ENCODE peak calls at places on chromosomes 11 and 22, in five cellular contexts. D, O, V, K and F are unnamed samples.

GRCh38 chr22:27238935-27239510 is 562.5 kb downstream of the MN1 start:
- DNase-seq in O (no peak), D (no peak), V (no peak), K (no peak), F (no peak)

GRCh38 chr11:113806403-113806802 is 26.8 kb downstream of the CLDN25 start:
- DNase-seq in O (no peak), V (peak), K (peak), D (no peak), F (no peak)

GRCh38 chr11:78823588-78823987 is 248.9 kb upstream of the NARS2 start:
- DNase-seq in D (no peak), K (no peak), V (no peak), O (no peak), F (no peak)

GRCh38 chr22:46653596-46653995 is 33.4 kb downstream of the GRAMD4 start:
- DNase-seq in V (peak), O (no peak), D (peak), K (peak), F (no peak)

GRCh38 chr22:46056169-46057041 is 79.4 kb upstream of the WNT7B start:
- DNase-seq in V (no peak), O (no peak), D (peak), K (peak), F (peak)

GRCh38 chr22:31917227-31917921 is 27.0 kb upstream of the YWHAH start:
- DNase-seq in K (peak), O (no peak), V (peak), D (peak), F (no peak)

GRCh38 chr11:41498726-41499125 is 39.3 kb upstream of the LRRC4C start:
- DNase-seq in K (no peak), V (peak), D (no peak), O (no peak), F (no peak)

GRCh38 chr11:33701302-33701701 is 676 bp upstream of the C11orf91 start:
- DNase-seq in D (no peak), V (peak), K (no peak), O (no peak), F (no peak)

GRCh38 chr11:110121204-110121603 is 28.0 kb downstream of the ZC3H12C start:
- DNase-seq in D (no peak), K (no peak), O (no peak), V (no peak), F (no peak)

GRCh38 chr11:117703209-117703608 is 93.8 kb downstream of the DSCAML1 start:
- DNase-seq in K (no peak), D (no peak), V (no peak), O (no peak), F (no peak)

GRCh38 chr11:34644669-34645406 is 23.9 kb downstream of the EHF start:
- DNase-seq in K (no peak), V (no peak), D (no peak), O (no peak), F (no peak)

GRCh38 chr11:34773826-34774225 is 142.4 kb downstream of the APIP start:
- DNase-seq in O (no peak), D (no peak), K (no peak), V (no peak), F (no peak)

GRCh38 chr22:33110562-33111163 is 52.5 kb upstream of the SYN3 start:
- DNase-seq in V (no peak), K (no peak), D (no peak), O (no peak), F (no peak)

GRCh38 chr22:45649809-45650208 is 21.8 kb upstream of the ATXN10 start:
- DNase-seq in D (no peak), K (no peak), V (no peak), O (no peak), F (peak)

GRCh38 chr11:120197977-120198376 is 12.9 kb upstream of the OAF start:
- DNase-seq in V (no peak), D (no peak), K (no peak), O (no peak), F (no peak)

GRCh38 chr11:126584028-126584427 is 228.5 kb downstream of the ST3GAL4 start:
- DNase-seq in O (no peak), K (no peak), D (no peak), V (no peak), F (peak)

GRCh38 chr11:44065161-44065571 is 904 bp upstream of the ACCS start:
- DNase-seq in K (no peak), D (no peak), V (no peak), O (no peak), F (no peak)

GRCh38 chr11:44068180-44068579 is 2.1 kb downstream of the ACCS start:
- DNase-seq in V (no peak), K (no peak), O (no peak), D (no peak), F (no peak)

GRCh38 chr11:44066732-44067131 is 662 bp downstream of the ACCS start:
- DNase-seq in V (peak), K (peak), D (peak), O (no peak), F (no peak)

GRCh38 chr11:44067266-44067665 is 1.2 kb downstream of the ACCS start:
- DNase-seq in K (no peak), D (no peak), O (no peak), V (peak), F (no peak)

DNA sequence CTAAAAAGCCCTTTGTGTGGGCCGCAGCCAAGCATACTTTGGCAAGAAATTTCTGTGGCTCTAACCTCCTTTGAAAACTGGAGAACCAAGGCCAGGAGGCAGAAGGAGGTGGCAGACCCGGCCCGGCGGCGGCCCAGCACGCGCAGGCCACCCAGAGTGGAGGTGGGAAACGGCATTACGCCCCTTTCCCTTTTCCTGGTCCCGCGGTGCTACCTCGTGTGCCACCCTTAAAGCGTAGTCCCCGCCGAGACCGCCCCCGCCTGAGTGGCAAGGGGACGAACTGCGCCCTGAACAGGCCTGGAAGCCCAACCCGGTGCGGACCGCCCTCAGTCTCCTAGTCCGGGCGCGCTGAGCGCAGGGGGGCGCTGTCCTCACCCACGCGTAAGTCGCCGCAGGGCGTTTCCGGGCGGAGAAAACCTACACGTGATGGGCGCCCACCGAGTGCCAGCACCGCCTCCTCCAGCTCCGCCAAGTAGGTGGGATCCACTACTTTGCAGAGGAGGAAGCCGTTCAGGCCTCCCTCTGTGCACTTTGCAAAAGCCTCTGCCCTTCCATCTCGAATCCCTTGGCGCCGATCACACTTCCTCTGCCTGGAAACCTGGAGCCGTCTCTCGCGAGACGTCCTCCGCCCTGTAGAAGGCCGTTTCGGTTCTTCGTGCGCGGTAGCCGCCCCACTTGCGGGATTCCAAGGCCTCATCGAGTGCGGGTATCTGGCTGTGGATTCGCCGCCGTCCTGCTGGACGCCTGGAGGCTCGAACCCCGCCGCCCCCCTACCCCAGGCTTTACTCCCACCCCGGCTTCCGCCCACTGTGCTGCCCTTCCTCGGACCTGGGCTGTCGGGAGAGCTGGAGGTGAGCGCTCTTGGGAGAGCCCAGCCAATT is at the start of gene ACCS:
- DNase-seq in V (peak), K (peak), O (peak), D (peak), F (peak)
- TF ChIP-seq POLR2A in V (peak), K (peak), O (no peak), D (peak), F (peak)

GRCh38 chr11:15940462-15941205 is 415.7 kb downstream of the SOX6 start:
- DNase-seq in K (no peak), D (no peak), O (no peak), V (no peak), F (no peak)
- H3K4me3 ChIP-seq in K (no peak), D (no peak), O (no peak), V (no peak), F (no peak)

GRCh38 chr11:12745787-12746186 is 71.6 kb downstream of the TEAD1 start:
- DNase-seq in V (no peak), D (no peak), K (no peak), O (no peak), F (no peak)

GRCh38 chr11:12746593-12747097 is 72.4 kb downstream of the TEAD1 start:
- DNase-seq in V (peak), K (no peak), O (no peak), D (no peak), F (no peak)

GRCh38 chr11:12743834-12744449 is 69.7 kb downstream of the TEAD1 start:
- DNase-seq in D (no peak), V (no peak), K (no peak), O (no peak), F (no peak)

GRCh38 chr11:12741671-12742216 is 67.5 kb downstream of the TEAD1 start:
- DNase-seq in V (no peak), D (no peak), O (no peak), K (no peak), F (no peak)

GRCh38 chr11:12744831-12745502 is 70.7 kb downstream of the TEAD1 start:
- DNase-seq in D (no peak), V (no peak), K (no peak), O (no peak), F (no peak)
- TF ChIP-seq POLR2A in D (no peak), V (no peak), K (no peak), O (no peak), F (no peak)

GRCh38 chr22:22169923-22170322 is 74.7 kb upstream of the VPREB1 start:
- DNase-seq in V (no peak), O (no peak), D (no peak), K (no peak), F (no peak)

GRCh38 chr22:22168190-22168940 is 76.2 kb upstream of the VPREB1 start:
- DNase-seq in O (no peak), D (peak), V (peak), K (peak), F (no peak)

GRCh38 chr22:22167791-22168189 is 76.8 kb upstream of the VPREB1 start:
- DNase-seq in D (peak), V (no peak), O (no peak), K (peak), F (peak)

GRCh38 chr22:22166941-22167713 is 77.5 kb upstream of the VPREB1 start:
- DNase-seq in K (no peak), V (no peak), D (no peak), O (no peak), F (no peak)

DNA sequence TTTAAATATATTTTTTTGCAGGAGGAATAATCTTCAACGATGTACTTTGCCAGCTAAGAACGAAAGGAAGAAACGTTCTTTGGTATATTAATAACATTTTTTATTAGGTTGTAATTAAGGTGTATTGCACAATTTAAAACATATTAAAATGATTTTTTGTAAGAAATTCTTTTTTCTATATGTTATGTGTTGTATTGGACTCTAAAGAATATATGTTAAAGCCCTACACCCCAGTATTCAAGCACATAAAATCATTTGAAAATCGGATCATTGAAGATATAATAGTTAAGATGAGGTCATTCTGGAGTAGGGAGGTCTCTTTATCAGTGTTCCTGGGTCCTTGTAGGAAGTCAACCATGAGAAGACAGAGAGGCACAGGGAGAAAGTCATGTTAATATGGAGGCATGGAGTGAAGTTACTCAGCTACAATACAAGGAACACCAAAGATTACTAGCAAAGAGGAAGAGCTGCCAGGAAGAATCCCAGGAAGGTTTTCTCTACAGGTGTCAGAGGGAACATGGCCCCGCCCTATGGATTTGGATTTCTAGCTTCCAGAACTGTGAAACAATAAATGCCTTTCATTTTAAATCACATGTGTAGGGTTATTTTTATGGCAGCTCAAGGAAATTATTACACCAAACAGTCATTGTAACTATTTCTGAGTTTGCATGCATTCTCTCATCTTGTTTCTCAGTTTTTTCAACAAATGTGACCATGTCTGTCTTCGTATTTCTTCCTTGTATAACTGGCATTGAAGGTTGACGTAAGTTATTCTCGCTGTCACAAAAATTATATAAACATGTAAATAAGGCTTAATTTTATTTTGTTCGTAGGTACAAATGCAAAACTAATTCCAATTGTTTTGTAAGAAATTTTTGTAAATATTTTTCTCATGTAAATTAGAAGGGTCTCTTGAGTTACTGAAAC is 75.4 kb upstream of the VPREB1 start:
- DNase-seq in V (no peak), D (no peak), O (no peak), K (no peak), F (no peak)
- H3K4me3 ChIP-seq in V (no peak), D (no peak), O (no peak), K (no peak), F (no peak)

GRCh38 chr22:38755911-38756532 is at the start of gene SUN2:
- DNase-seq in O (peak), D (peak), K (peak), V (peak), F (peak)

GRCh38 chr22:38754247-38755154 is 1.3 kb downstream of the SUN2 start:
- DNase-seq in K (peak), V (peak), D (peak), O (peak), F (no peak)

GRCh38 chr22:38751422-38752346 is 4.1 kb downstream of the SUN2 start:
- DNase-seq in D (peak), V (peak), O (peak), K (peak), F (peak)

GRCh38 chr22:38755155-38755910 is 465 bp downstream of the SUN2 start:
- DNase-seq in K (peak), D (peak), V (peak), O (peak), F (peak)

GRCh38 chr22:38753894-38754246 is 1.9 kb downstream of the SUN2 start:
- DNase-seq in O (no peak), D (no peak), V (no peak), K (no peak), F (no peak)
- TF ChIP-seq POLR2A in O (no peak), D (no peak), V (no peak), K (no peak), F (no peak)

GRCh38 chr22:40043086-40043485 is 48.3 kb downstream of the FAM83F start:
- DNase-seq in V (no peak), K (peak), D (peak), O (no peak), F (no peak)
- H3K4me3 ChIP-seq in V (no peak), K (no peak), D (no peak), O (peak), F (peak)

GRCh38 chr11:61842421-61842820 is 14.3 kb downstream of the FADS2 start:
- DNase-seq in O (no peak), K (no peak), V (no peak), D (no peak), F (peak)
- TF ChIP-seq POLR2A in O (no peak), K (no peak), V (no peak), D (no peak), F (no peak)

DNA sequence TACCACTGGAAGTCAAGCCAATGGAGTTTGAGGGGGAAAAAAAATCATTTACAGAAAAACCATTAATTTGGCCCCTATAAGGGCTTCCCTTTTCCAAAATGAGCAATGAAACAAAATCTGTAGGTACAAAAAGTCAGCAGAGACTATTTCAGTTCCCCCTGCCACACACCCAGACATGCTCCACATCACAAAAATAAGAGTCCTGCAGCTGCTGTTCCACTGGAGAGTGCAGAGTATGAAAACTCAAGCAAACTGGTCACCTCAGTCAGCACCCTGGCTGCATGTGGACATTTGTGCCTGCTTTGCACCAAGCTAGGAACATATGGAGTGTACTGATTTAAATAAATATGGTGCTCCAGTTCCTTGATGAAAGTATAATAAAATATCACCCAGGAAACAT is 15.1 kb downstream of the POU2AF1 start:
- DNase-seq in K (no peak), V (no peak), O (no peak), D (no peak), F (no peak)
- H3K4me3 ChIP-seq in K (no peak), V (no peak), O (no peak), D (no peak), F (no peak)